ENCODE peak calls at places on chromosomes 1 and 21, in nine cellular contexts. I, R, Z, B, A, S, V, O and D are unnamed samples.

GRCh38 chr21:25092441-25093011 is 514.8 kb downstream of the MRPL39 start:
- DNase-seq in S (no peak), A (no peak), R (no peak), O (no peak), V (no peak), I (no peak), B (no peak), Z (no peak), D (no peak)

GRCh38 chr1:79193211-79194079 is 186.9 kb upstream of the ADGRL4 start:
- DNase-seq in S (no peak), V (no peak), O (peak; percentile 18), Z (peak; percentile 8), B (no peak), R (peak; percentile 58), A (no peak), I (peak; percentile 81), D (no peak)

GRCh38 chr1:67350783-67351182 is 43.1 kb downstream of the IL12RB2 start:
- DNase-seq in V (no peak), O (no peak), S (no peak), B (no peak), I (no peak), A (no peak), R (no peak), Z (no peak), D (no peak)

GRCh38 chr21:43609501-43610340 is 49.6 kb downstream of the HSF2BP start:
- DNase-seq in I (no peak), O (peak; percentile 31), R (no peak), Z (no peak), S (peak; percentile 76), A (peak; percentile 71), V (no peak), B (no peak), D (no peak)

GRCh38 chr1:29593601-29594382 is 357.5 kb downstream of the PTPRU start:
- DNase-seq in I (peak; percentile 29), Z (no peak), V (no peak), S (no peak), A (no peak), R (peak; percentile 20), B (no peak), O (no peak), D (no peak)

GRCh38 chr1:243447342-243447741 is 191.5 kb downstream of the SDCCAG8 start:
- DNase-seq in R (no peak), Z (no peak), A (no peak), S (no peak), V (no peak), B (no peak), O (peak; percentile 27), I (peak; percentile 83), D (peak; percentile 41)

GRCh38 chr1:32870615-32871363 is at the start of gene FNDC5:
- DNase-seq in R (peak; percentile 78), A (no peak), B (no peak), O (no peak), S (peak; percentile 89), Z (peak; percentile 86), V (peak; percentile 36), I (peak; percentile 60), D (no peak)

GRCh38 chr1:152392909-152393308 is 21.2 kb downstream of the CRNN start:
- DNase-seq in S (no peak), I (no peak), Z (no peak), O (no peak), R (no peak), B (no peak), A (no peak), V (no peak), D (no peak)

GRCh38 chr1:21801100-21801499 is 11.0 kb upstream of the LDLRAD2 start:
- DNase-seq in R (no peak), V (no peak), I (peak; percentile 63), Z (no peak), A (no peak), B (no peak), S (no peak), O (no peak), D (no peak)

GRCh38 chr1:18900303-18900841 is 2.0 kb downstream of the ALDH4A1 start:
- DNase-seq in O (no peak), A (no peak), V (no peak), I (no peak), B (no peak), Z (no peak), R (no peak), S (no peak), D (peak; percentile 39)

GRCh38 chr1:156857532-156857931 is 1.4 kb downstream of the INSRR start:
- DNase-seq in V (no peak), S (no peak), O (no peak), A (no peak), R (no peak), Z (no peak), B (no peak), I (no peak), D (no peak)

GRCh38 chr1:1752190-1752589 is 26.1 kb downstream of the NADK start:
- DNase-seq in R (no peak), I (no peak), B (no peak), Z (no peak), O (no peak), A (no peak), S (no peak), V (no peak), D (no peak)

GRCh38 chr1:1755426-1755825 is 22.8 kb downstream of the NADK start:
- DNase-seq in O (no peak), Z (no peak), I (no peak), A (no peak), S (no peak), R (no peak), V (no peak), B (no peak), D (no peak)

GRCh38 chr1:1754051-1754815 is 24.0 kb downstream of the NADK start:
- DNase-seq in B (no peak), S (no peak), A (no peak), V (no peak), I (no peak), Z (no peak), R (no peak), O (no peak), D (no peak)

GRCh38 chr1:1752671-1753606 is 25.3 kb downstream of the NADK start:
- DNase-seq in V (no peak), A (no peak), Z (no peak), R (no peak), B (no peak), I (no peak), S (no peak), O (no peak), D (no peak)

GRCh38 chr1:1753607-1754005 is 24.7 kb downstream of the NADK start:
- DNase-seq in I (no peak), V (no peak), B (no peak), A (no peak), O (no peak), Z (no peak), R (no peak), S (no peak), D (no peak)
- H3K36me3 ChIP-seq in I (no peaks in the 10 kb centered on the region), V (peaks cover 55% of the 10 kb centered on the region), B (peaks cover 52% of the 10 kb centered on the region), A (peaks cover 28% of the 10 kb centered on the region), O (peaks cover 11% of the 10 kb centered on the region), Z (no peaks in the 10 kb centered on the region), R (peaks cover 13% of the 10 kb centered on the region), S (no peaks in the 10 kb centered on the region), D (peaks cover 10% of the 10 kb centered on the region)

GRCh38 chr1:9239622-9240401 is 5.2 kb downstream of the H6PD start:
- DNase-seq in Z (peak; percentile 30), I (peak; percentile 51), V (peak; percentile 59), B (peak; percentile 77), A (peak; percentile 69), R (no peak), S (no peak), O (peak; percentile 76), D (peak; percentile 3)

GRCh38 chr1:9244501-9245229 is 10.1 kb downstream of the H6PD start:
- DNase-seq in R (no peak), B (peak; percentile 67), O (no peak), A (peak; percentile 61), V (no peak), I (no peak), Z (no peak), S (no peak), D (no peak)

GRCh38 chr1:9240914-9241820 is 6.6 kb downstream of the H6PD start:
- DNase-seq in O (no peak), V (no peak), Z (no peak), A (no peak), S (no peak), I (no peak), R (no peak), B (peak; percentile 46), D (no peak)

GRCh38 chr1:9242338-9242969 is 7.9 kb downstream of the H6PD start:
- DNase-seq in A (peak; percentile 50), Z (no peak), S (no peak), I (no peak), O (peak; percentile 74), B (peak; percentile 88), V (peak; percentile 86), R (no peak), D (no peak)

GRCh38 chr1:9241891-9242290 is 7.3 kb downstream of the H6PD start:
- DNase-seq in O (no peak), B (peak; percentile 57), I (no peak), A (no peak), Z (no peak), V (no peak), S (no peak), R (no peak), D (no peak)
- H3K27ac ChIP-seq in O (peak overlapping the region; percentile 97), B (peak overlapping the region; percentile 83), I (no peak overlapping the region), A (peak overlapping the region; percentile 41), Z (no peak overlapping the region), V (peak overlapping the region; percentile 97), S (no peak overlapping the region), R (no peak overlapping the region), D (no peak overlapping the region)

DNA sequence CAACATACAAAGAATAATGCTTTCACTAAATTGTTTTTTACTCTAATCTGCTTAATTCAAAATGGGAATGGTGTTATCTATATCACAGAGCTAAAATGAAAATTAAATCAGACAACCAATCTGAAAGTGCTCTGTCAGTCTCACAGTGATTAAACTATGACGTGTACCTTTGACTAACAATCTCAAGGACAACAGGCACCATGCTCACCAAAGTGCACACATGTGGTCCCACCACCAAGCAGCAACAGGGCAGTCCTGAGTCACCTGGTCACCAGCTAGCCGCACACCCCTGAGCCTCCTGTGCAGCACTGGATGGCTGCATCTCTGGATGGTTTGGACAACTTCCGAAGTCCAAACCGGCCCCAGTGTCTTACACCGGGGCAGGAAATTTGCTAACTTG is 54.5 kb upstream of the NADK start:
- DNase-seq in A (no peak), Z (no peak), R (no peak), V (no peak), O (no peak), B (no peak), S (peak; percentile 75), I (peak; percentile 50), D (no peak)
- H3K4me1 ChIP-seq in A (no peaks in the 10 kb centered on the region), Z (peaks cover 19% of the 10 kb centered on the region), R (peaks cover 3% of the 10 kb centered on the region), V (peaks cover 39% of the 10 kb centered on the region), O (peaks cover 28% of the 10 kb centered on the region), B (peaks cover 9% of the 10 kb centered on the region), S (no peaks in the 10 kb centered on the region), I (peaks cover under 1% of the 10 kb centered on the region), D (no peaks in the 10 kb centered on the region)

GRCh38 chr1:108785264-108785663 is 38.8 kb downstream of the STXBP3 start:
- DNase-seq in B (no peak), V (no peak), Z (no peak), A (no peak), S (no peak), I (no peak), R (peak; percentile 50), O (no peak), D (no peak)
- H3K36me3 ChIP-seq in B (peaks cover 55% of the 10 kb centered on the region), V (peaks cover 80% of the 10 kb centered on the region), Z (peaks cover 35% of the 10 kb centered on the region), A (peaks cover 47% of the 10 kb centered on the region), S (peaks cover 93% of the 10 kb centered on the region), I (peaks cover 54% of the 10 kb centered on the region), R (peaks cover 77% of the 10 kb centered on the region), O (peaks cover 15% of the 10 kb centered on the region), D (peaks cover 68% of the 10 kb centered on the region)

GRCh38 chr1:23634840-23635642 is 56.6 kb upstream of the RPL11 start:
- DNase-seq in V (peak; percentile 42), O (peak; percentile 62), S (peak; percentile 84), B (no peak), I (peak; percentile 85), Z (peak; percentile 68), A (peak; percentile 69), R (peak; percentile 87), D (peak; percentile 49)
- H3K27ac ChIP-seq in V (peak overlapping the region; percentile 86), O (peak overlapping the region; percentile 90), S (peak overlapping the region; percentile 64), B (peak overlapping the region; percentile 59), I (peak overlapping the region; percentile 96), Z (no peak overlapping the region), A (peak overlapping the region; percentile 71), R (no peak overlapping the region), D (peak overlapping the region; percentile 42)